ENCODE peak calls at places on chromosomes 7 and 10, in five cellular contexts. U is progenitor cell of endocrine pancreas, G is uterus, I is tibial artery, D is lower lobe of right lung. V is an unnamed sample.

GRCh38 chr10:22002531-22003110 is 909 bp downstream of the DNAJC1 start:
- DNase-seq in G (no peak), U (no peak), D (no peak), I (no peak), V (no peak)

GRCh38 chr7:27204851-27205322 is 5.0 kb upstream of the HOXA13 start:
- DNase-seq in G (no peak), D (no peak), U (no peak), I (no peak), V (no peak)

GRCh38 chr10:76991571-76991970 is 646.0 kb downstream of the KCNMA1 start:
- DNase-seq in D (no peak), U (no peak), G (no peak), I (no peak), V (no peak)

GRCh38 chr10:12793106-12793505 is 208.4 kb downstream of the CCDC3 start:
- DNase-seq in G (no peak), I (no peak), U (no peak), D (no peak), V (no peak)

GRCh38 chr10:32787690-32788284 is 170.2 kb downstream of the ITGB1 start:
- DNase-seq in G (no peak), I (no peak), U (no peak), D (no peak), V (no peak)

GRCh38 chr10:124903119-124903518 is 38.8 kb upstream of the ZRANB1 start:
- DNase-seq in I (no peak), D (no peak), U (no peak), G (no peak), V (no peak)

GRCh38 chr7:121329460-121330052 is 756 bp downstream of the WNT16 start:
- DNase-seq in D (peak; percentile 40), U (peak; percentile 24), I (no peak), G (peak; percentile 16), V (peak; percentile 62)

GRCh38 chr10:29113251-29113945 is 175.5 kb upstream of the LYZL1 start:
- DNase-seq in D (no peak), U (no peak), I (no peak), G (no peak), V (no peak)

GRCh38 chr10:7157091-7157490 is 253.7 kb downstream of the SFMBT2 start:
- DNase-seq in D (no peak), I (no peak), G (no peak), U (no peak), V (no peak)

GRCh38 chr10:103916901-103917300 is 1.1 kb downstream of the STN1 start:
- DNase-seq in G (no peak), I (no peak), U (no peak), D (no peak), V (no peak)

GRCh38 chr10:84659027-84659426 is 330.6 kb downstream of the CCSER2 start:
- DNase-seq in D (no peak), I (no peak), U (no peak), G (no peak), V (no peak)

GRCh38 chr10:94046152-94046551 is 52.4 kb downstream of the PLCE1 start:
- DNase-seq in I (no peak), U (no peak), D (no peak), G (no peak), V (no peak)

GRCh38 chr10:22542773-22543172 is 171.6 kb downstream of the PIP4K2A start:
- DNase-seq in D (no peak), U (no peak), I (no peak), G (no peak), V (no peak)

GRCh38 chr10:104777086-104777799 is 136.2 kb downstream of the SORCS3 start:
- DNase-seq in D (no peak), I (no peak), G (no peak), U (no peak), V (no peak)

GRCh38 chr10:95363303-95363912 is 72.6 kb upstream of the PDLIM1 start:
- DNase-seq in D (no peak), U (peak; percentile 43), G (no peak), I (no peak), V (no peak)

GRCh38 chr7:2514473-2515423 is 4.8 kb upstream of the LFNG start:
- DNase-seq in I (no peak), U (no peak), D (no peak), G (no peak), V (no peak)

GRCh38 chr7:152588350-152588749 is 87.6 kb downstream of the XRCC2 start:
- DNase-seq in I (no peak), U (no peak), G (no peak), D (no peak), V (no peak)

GRCh38 chr10:72104472-72105097 is 16.2 kb upstream of the SPOCK2 start:
- DNase-seq in D (no peak), I (no peak), U (no peak), G (no peak), V (no peak)

GRCh38 chr10:132765435-132765834 is 20.5 kb downstream of the NKX6-2 start:
- DNase-seq in D (no peak), U (no peak), G (no peak), I (no peak), V (no peak)

GRCh38 chr7:33062023-33062781 is at the start of gene NT5C3A:
- DNase-seq in D (no peak), I (peak; percentile 64), G (no peak), U (peak; percentile 47), V (peak; percentile 30)

GRCh38 chr7:155405399-155406318 is 52.3 kb upstream of the EN2 start:
- DNase-seq in D (no peak), G (no peak), I (no peak), U (no peak), V (no peak)

GRCh38 chr10:103554488-103555320 is 61.2 kb downstream of the NEURL1 start:
- DNase-seq in U (no peak), D (peak; percentile 59), I (no peak), G (peak; percentile 74), V (peak; percentile 46)

GRCh38 chr10:35705671-35706070 is 63.6 kb upstream of the FZD8 start:
- DNase-seq in I (no peak), G (no peak), U (no peak), D (no peak), V (no peak)

GRCh38 chr7:101567231-101567630 is 61.9 kb downstream of the MYL10 start:
- DNase-seq in G (no peak), I (peak; percentile 19), U (no peak), D (no peak), V (no peak)

GRCh38 chr10:122689146-122689807 is 10.4 kb downstream of the C10orf120 start:
- DNase-seq in U (no peak), I (no peak), G (no peak), D (no peak), V (no peak)

GRCh38 chr10:100325164-100325563 is 4.9 kb downstream of the PKD2L1 start:
- DNase-seq in G (no peak), I (no peak), U (peak; percentile 38), D (no peak), V (no peak)

GRCh38 chr10:35690534-35690933 is 48.4 kb upstream of the FZD8 start:
- DNase-seq in D (no peak), U (no peak), G (no peak), I (no peak), V (no peak)

DNA sequence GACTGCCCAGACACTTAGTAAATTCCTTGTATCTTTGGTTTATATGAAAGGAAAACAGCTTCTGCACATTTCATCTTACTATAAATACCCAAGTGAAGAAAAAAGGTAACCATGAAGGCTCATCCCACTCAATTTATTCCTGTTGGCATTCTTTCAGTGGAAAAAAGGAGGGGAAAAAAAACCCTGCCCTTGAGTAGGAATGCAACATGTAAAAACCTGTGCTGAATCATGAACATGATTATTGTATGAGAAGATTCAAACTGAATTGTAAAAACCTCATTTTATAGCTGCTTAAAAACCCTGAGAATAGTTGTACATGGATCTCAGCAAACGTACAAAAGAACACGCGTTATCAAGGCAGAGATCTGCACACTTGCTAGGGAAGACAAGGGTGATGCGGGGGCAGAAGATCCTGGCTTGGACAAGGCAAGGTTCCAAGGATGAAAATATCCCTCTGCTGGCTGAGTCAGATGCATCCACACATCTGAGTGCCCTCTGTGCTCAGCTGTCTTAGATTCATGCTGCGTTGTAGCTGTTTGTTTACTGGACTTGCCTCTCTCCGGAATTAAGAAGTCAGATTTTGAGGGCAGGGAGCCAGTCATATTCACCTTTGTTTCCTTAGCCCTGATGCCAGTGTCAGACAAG is 658.2 kb downstream of the PARD3 start:
- DNase-seq in D (no peak), G (peak; percentile 33), I (no peak), U (no peak), V (no peak)
- TF ChIP-seq CTCF in D (no peak), G (peak; percentile 41), I (no peak), U (no peak), V (no peak)

DNA sequence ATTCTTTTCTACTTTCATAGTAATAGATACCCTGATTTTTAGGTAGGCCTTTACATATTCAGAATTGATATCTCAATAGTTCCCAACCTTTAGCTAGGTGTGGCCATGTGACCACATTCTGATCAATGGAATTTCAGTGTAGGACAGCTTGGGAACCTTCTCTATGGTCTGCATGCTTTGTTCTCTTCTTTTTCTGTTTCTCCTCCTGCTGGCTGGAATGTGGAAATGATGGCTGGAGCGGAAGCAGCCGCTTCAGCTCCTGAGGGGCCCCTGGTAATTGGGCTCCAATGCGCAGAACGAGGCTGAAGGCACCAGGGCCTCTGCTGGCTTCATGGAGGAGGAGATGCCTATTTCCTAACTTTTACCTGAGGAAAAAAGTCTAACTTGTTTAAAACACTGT is 152.6 kb downstream of the ZMYND11 start:
- DNase-seq in G (no peak), U (no peak), I (no peak), D (no peak), V (no peak)
- TF ChIP-seq CTCF in G (no peak), U (peak; percentile 34), I (no peak), D (no peak), V (peak; percentile 39)

DNA sequence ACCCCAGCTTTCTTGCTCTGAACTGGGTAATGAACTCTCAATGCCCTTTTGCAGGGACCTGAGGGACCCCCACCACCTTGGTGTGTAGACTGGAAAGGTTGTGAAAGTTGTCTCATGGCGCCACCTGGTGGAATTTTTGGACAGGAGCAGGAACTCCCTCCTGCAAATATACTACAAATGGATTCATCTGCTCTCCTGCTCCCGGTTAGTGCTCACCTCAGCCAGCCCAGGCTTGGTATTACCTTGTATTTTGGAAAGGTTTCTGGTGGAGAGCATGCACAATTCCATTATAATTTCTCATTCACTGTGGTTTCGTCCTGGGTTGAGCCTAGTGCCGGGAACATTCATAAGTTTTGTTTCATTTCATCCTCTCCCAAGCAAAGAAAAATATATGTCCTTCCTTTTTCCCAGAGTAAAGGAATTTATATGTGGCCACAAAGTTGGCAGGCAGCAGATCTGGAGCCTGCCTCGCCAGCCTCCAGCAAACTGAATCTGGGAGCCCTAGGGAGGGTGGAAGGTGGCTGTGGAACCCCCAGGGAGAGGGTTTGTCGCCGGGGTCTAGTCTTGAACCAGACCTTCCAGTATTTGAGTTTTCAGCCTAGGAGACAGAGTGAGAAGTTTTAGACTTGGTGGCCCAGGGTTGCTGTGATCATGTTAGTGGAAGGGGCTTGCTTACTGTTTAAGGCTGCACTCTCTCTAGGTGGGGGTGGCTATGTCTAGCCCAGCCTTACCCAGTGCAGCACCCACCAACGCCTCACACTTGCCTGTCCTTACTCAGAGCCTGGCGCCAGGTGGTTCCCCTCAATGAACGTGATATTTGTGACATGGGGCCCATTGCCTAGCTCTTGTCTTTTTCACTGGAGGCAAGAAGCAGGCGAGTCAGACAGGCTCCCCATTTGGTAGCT is 9.5 kb downstream of the FAM241B start:
- DNase-seq in U (peak; percentile 54), I (peak; percentile 63), G (peak; percentile 46), D (peak; percentile 63), V (peak; percentile 72)
- TF ChIP-seq CTCF in U (peak; percentile 88), I (peak; percentile 84), G (peak; percentile 65), D (peak; percentile 85), V (peak; percentile 92)

DNA sequence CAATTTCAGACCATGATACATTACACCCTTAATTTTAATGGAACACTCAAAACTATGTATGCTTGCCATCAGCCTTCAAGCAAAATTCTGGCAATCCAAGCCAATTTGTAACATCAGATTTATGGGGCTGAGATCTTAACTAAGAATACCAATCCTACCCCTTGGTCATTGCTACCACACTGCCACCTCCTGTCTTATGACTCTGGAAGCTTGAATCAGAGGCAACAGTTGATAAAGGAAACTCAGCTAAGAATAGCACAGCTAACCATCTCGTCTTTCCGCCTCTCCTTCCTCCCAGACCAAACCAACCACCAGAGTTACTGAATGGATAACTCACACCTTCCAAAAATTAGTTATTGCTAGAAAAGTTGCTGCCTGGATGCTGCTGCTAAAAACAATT is 7.4 kb downstream of the IGF2BP3 start:
- DNase-seq in I (no peak), D (no peak), U (no peak), G (no peak), V (no peak)
- TF ChIP-seq CTCF in I (peak; percentile 8), D (peak; percentile 36), U (no peak), G (no peak), V (no peak)

V was measured in mesothelial cell of epicardium.